ENCODE peak calls at places on chromosomes 2 and 18, in four cellular contexts. N is activated CD8-positive, alpha-beta T cell treated with anti-CD3 and anti-CD28 coated beads for 36 hours; X is tibial artery; R is mesothelial cell of epicardium. J is an unnamed sample.

GRCh38 chr2:148813603-148814065 is 61.4 kb upstream of the KIF5C start:
- DNase-seq in N (peak), X (no peak), R (no peak), J (no peak)

GRCh38 chr2:133885847-133886246 is 317.6 kb upstream of the NCKAP5 start:
- DNase-seq in N (no peak), X (no peak), R (no peak), J (no peak)

GRCh38 chr2:46480562-46480961 is 1.2 kb downstream of the TMEM247 start:
- DNase-seq in N (no peak), X (no peak), R (no peak), J (no peak)

GRCh38 chr2:190062617-190063016 is at the start of gene MSTN:
- DNase-seq in N (no peak), X (no peak), R (no peak), J (no peak)

GRCh38 chr2:172431428-172431827 is 4.0 kb downstream of the ITGA6 start:
- DNase-seq in N (no peak), X (peak), R (no peak), J (no peak)

GRCh38 chr2:231000211-231000904 is 4.4 kb downstream of the SPATA3 start:
- DNase-seq in N (no peak), X (no peak), R (no peak), J (no peak)

GRCh38 chr18:77140439-77141109 is 8.0 kb upstream of the MBP start:
- DNase-seq in N (peak), X (peak), R (no peak), J (no peak)

GRCh38 chr2:49770919-49771318 is 616.6 kb upstream of the FSHR start:
- DNase-seq in N (peak), X (no peak), R (no peak), J (peak)

GRCh38 chr2:236545814-236546480 is 23.7 kb upstream of the ACKR3 start:
- DNase-seq in N (peak), X (no peak), R (no peak), J (no peak)

GRCh38 chr2:217193431-217194075 is 333.7 kb upstream of the TNP1 start:
- DNase-seq in N (no peak), X (no peak), R (no peak), J (no peak)

GRCh38 chr2:171921970-171922229 is 361 bp upstream of the HAT1 start:
- DNase-seq in N (no peak), X (no peak), R (no peak), J (no peak)

GRCh38 chr2:24984912-24985311 is 13.2 kb upstream of the DNAJC27 start:
- DNase-seq in N (no peak), X (peak), R (no peak), J (no peak)

GRCh38 chr2:227473019-227473461 is 1.1 kb downstream of the AGFG1 start:
- DNase-seq in N (no peak), X (no peak), R (peak), J (no peak)

GRCh38 chr18:72867721-72868665 is at the start of gene NETO1:
- DNase-seq in N (no peak), X (no peak), R (no peak), J (peak)

DNA sequence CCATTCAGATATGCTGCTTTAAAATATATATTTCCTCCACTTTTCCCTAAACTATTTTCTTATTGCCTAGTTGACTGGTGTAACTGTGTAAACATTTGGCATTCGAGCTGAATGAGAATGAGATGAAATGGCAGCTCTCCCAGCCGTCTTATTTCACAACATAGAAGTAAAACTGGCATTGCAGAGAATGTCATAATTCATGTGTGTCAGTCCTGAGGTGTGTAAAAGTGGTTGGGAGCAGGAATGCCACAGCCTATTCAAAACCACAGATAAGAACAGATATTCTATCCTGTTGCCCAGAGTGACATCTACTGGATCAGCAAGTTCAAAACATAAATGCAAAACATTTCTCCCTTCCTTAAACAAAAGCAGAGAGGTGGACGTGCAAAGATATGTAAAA is 565.5 kb upstream of the CHAC2 start:
- DNase-seq in N (no peak), X (no peak), R (no peak), J (no peak)
- TF ChIP-seq CTCF in N (no peak), X (no peak), R (no peak), J (no peak)

GRCh38 chr2:74181739-74182138 is 3.1 kb upstream of the MOB1A start:
- DNase-seq in N (no peak), X (peak), R (no peak), J (no peak)

GRCh38 chr2:74177697-74178096 is 982 bp downstream of the MOB1A start:
- DNase-seq in N (no peak), X (no peak), R (no peak), J (no peak)

GRCh38 chr2:74178211-74179062 is at the start of gene MOB1A:
- DNase-seq in N (peak), X (peak), R (peak), J (peak)

GRCh38 chr2:74174909-74175308 is 3.8 kb downstream of the MOB1A start:
- DNase-seq in N (no peak), X (no peak), R (no peak), J (no peak)

DNA sequence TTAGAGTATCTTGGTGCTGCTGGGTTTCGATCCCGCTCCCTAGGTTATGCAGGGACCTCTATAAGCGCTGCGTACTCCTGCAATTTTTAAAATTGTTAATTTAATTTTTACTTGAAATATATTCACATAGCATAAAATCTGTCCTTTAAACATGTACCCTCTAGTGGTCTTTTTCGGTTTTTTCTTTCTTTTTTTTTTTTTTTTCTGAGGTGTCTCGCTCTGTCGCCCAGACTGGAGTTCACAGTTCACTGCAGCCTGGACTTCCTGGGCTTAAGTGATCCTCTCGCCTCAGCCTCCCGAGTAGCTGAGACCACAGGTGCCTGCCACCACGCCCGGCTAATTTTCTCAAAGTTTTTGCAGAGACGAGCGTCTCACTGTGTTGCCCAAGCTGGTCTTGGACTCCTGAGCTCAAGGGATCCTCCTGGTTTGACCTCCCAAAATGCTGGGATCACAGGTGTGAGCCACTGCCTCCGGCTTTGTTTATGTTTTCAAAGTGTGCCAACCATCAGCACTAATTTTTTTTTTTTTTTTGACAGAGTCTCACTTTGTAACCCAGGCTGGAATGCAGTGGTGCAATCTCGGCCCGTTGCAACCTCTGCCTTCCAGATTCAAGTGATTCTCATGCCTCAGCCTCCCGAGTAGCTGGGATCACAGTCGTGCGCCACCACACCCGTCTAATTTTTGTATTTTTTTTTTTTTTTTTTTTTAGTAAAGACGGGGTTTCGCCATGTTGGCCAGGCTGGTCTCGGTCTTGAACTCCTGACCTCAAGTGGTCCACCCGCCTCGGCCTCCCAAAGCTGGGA is 585 bp upstream of the MOB1A start:
- DNase-seq in N (no peak), X (no peak), R (no peak), J (no peak)
- TF ChIP-seq CTCF in N (peak), X (no peak), R (peak), J (peak)

GRCh38 chr2:151777911-151778310 is 43.6 kb upstream of the NEB start:
- DNase-seq in N (no peak), X (no peak), R (no peak), J (no peak)
- TF ChIP-seq CTCF in N (no peak), X (no peak), R (no peak), J (no peak)

DNA sequence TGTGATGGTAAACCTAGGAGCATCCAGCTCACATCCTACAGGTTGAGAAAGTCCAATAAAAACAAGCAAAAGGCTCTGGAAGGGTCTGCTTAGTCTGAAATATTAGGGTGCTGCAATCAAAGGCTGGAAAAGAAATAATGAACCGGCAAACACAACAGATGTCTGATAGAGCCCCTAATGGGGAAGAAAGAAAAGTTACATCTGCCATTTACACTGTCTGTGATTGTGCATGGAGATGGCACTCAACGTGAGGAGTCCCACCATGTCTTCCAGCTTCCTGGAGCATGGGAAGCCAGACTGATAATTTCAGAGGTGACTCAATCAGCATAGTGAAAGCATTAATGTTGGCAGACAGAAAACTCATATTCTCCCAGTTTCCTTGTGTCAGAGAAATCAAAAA is 307.8 kb downstream of the EPHA4 start:
- DNase-seq in N (no peak), X (no peak), R (no peak), J (no peak)
- TF ChIP-seq CTCF in N (no peak), X (no peak), R (no peak), J (no peak)

J was measured in progenitor cell of endocrine pancreas.